ENCODE peak calls at places on chromosomes 2 and 18, in eight cellular contexts. W is nephron progenitor cell, S is BJ, B is Calu3, M is GM12865, Z is mesothelial cell of epicardium, N is sigmoid colon, A is mammary epithelial cell. X is an unnamed sample.

GRCh38 chr2:32910883-32911598 is 35.7 kb upstream of the LTBP1 start:
- DNase-seq in N (no peak), A (no peak), W (no peak), S (no peak), Z (no peak), B (no peak), M (peak; percentile 75), X (no peak)

GRCh38 chr18:50159654-50160046 is 35.3 kb downstream of the MYO5B start:
- DNase-seq in N (no peak), A (no peak), Z (no peak), B (no peak), S (no peak), W (no peak), M (no peak), X (no peak)

GRCh38 chr2:221851531-221852045 is 279.5 kb upstream of the EPHA4 start:
- DNase-seq in N (no peak), S (no peak), M (no peak), A (no peak), Z (no peak), W (no peak), B (no peak), X (no peak)

GRCh38 chr2:221570321-221571107 is 1.6 kb downstream of the EPHA4 start:
- DNase-seq in M (peak; percentile 2), W (peak; percentile 40), B (no peak), Z (no peak), N (no peak), S (no peak), A (peak; percentile 48), X (peak; percentile 55)

GRCh38 chr2:119231975-119232665 is 8.5 kb downstream of the STEAP3 start:
- DNase-seq in N (no peak), A (peak; percentile 61), M (peak; percentile 30), W (no peak), B (no peak), S (no peak), Z (no peak), X (peak; percentile 74)

GRCh38 chr2:38109732-38110181 is 33.8 kb upstream of the CYP1B1 start:
- DNase-seq in S (no peak), N (no peak), W (no peak), Z (no peak), M (no peak), B (peak; percentile 29), A (peak; percentile 68), X (peak; percentile 86)

GRCh38 chr2:177261115-177261779 is 3.3 kb downstream of the NFE2L2 start:
- DNase-seq in N (no peak), M (no peak), Z (no peak), A (no peak), S (no peak), B (no peak), W (no peak), X (no peak)

GRCh38 chr18:56148373-56148772 is 490.0 kb downstream of the TXNL1 start:
- DNase-seq in B (no peak), N (no peak), M (no peak), A (peak; percentile 78), S (peak; percentile 74), W (no peak), Z (no peak), X (peak; percentile 80)

GRCh38 chr2:223549215-223549614 is 52.9 kb downstream of the SCG2 start:
- DNase-seq in N (no peak), M (no peak), A (peak; percentile 97), W (no peak), S (peak; percentile 91), Z (no peak), B (peak; percentile 82), X (peak; percentile 89)

GRCh38 chr2:73886357-73886756 is 6.5 kb upstream of the ACTG2 start:
- DNase-seq in A (no peak), S (no peak), W (no peak), B (no peak), N (no peak), M (no peak), Z (no peak), X (no peak)

GRCh38 chr2:204127238-204127637 is 190.7 kb downstream of the ICOS start:
- DNase-seq in S (no peak), N (no peak), A (no peak), Z (no peak), M (no peak), B (no peak), W (no peak), X (peak; percentile 29)

GRCh38 chr2:168365094-168365621 is 90.9 kb upstream of the CERS6 start:
- DNase-seq in B (no peak), A (no peak), M (no peak), Z (no peak), S (no peak), N (no peak), W (no peak), X (no peak)

GRCh38 chr2:126916744-126917143 is 18.1 kb downstream of the TEX51 start:
- DNase-seq in B (no peak), S (no peak), Z (no peak), N (peak; percentile 34), W (no peak), A (no peak), M (no peak), X (no peak)

GRCh38 chr2:101232770-101233169 is 19.9 kb upstream of the CNOT11 start:
- DNase-seq in W (no peak), N (no peak), M (no peak), B (no peak), Z (no peak), S (no peak), A (peak; percentile 2), X (no peak)

DNA sequence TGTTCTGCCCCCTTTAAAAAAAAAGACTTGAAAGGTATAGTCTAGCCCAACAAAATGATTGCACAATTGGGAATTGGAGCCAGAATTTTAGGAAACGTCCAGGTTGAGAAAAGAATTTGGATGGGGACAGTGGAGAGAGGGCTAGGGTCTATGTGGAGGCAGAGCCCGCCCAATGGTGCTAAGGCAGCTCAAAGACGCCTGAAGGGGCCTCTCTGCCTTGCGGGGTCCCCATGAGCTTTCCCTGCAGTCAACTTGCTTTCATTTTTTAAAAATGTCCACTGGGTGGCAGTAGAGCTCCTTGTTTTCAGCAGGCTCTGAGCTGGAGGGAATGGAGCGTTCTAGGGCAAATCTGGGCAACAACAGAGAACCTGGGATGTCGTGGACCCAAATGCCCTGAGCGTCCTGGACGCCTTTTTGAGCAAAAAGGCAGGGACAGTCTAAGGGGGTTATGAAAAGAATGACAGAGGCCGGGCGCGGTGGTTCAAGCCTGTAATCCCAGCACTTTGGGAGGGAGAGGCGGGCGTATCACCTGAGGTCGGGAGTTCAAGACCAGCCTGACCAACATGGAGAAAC is 40.2 kb upstream of the ITM2C start:
- DNase-seq in Z (no peak), A (peak; percentile 55), W (peak; percentile 66), B (peak; percentile 66), M (peak; percentile 90), S (no peak), N (no peak), X (peak; percentile 82)
- TF ChIP-seq CTCF in Z (peak; percentile 80), A (peak; percentile 49), W (peak; percentile 72), B (peak; percentile 75), M (peak; percentile 58), S (peak; percentile 69), N (peak; percentile 73), X (peak; percentile 64)

DNA sequence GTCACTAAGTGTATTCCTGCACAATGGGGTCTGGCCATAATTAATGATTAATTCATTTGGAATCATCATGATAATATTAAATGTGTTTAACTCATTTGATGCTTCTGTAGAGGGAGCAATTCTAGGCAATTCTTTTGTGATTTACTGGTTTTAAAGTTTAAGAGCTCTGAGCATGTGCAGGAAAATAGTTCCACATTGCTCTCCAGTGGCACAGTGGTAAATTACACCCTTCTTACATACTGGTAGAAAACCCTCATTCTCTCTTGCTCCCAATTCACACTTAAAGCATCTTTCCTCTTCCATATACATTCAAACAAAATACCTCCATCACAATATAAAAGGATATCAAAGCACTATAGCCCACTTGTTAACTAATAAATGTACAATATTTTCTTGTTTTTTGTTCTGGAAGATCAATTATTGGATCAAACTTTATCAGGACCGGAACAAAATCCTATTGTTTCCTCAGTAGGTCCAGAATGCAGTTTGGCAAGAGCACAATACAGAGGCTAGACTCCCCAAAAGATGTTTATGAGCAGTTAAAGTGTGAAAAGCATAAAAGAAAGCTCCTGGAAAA is 844.3 kb downstream of the MBD2 start:
- DNase-seq in A (peak; percentile 14), S (no peak), M (peak; percentile 60), W (peak; percentile 9), N (no peak), Z (no peak), B (peak; percentile 3), X (peak; percentile 52)
- TF ChIP-seq CTCF in A (peak; percentile 51), S (peak; percentile 53), M (peak; percentile 35), W (peak; percentile 59), N (no peak), Z (peak; percentile 43), B (peak; percentile 15), X (peak; percentile 52)

DNA sequence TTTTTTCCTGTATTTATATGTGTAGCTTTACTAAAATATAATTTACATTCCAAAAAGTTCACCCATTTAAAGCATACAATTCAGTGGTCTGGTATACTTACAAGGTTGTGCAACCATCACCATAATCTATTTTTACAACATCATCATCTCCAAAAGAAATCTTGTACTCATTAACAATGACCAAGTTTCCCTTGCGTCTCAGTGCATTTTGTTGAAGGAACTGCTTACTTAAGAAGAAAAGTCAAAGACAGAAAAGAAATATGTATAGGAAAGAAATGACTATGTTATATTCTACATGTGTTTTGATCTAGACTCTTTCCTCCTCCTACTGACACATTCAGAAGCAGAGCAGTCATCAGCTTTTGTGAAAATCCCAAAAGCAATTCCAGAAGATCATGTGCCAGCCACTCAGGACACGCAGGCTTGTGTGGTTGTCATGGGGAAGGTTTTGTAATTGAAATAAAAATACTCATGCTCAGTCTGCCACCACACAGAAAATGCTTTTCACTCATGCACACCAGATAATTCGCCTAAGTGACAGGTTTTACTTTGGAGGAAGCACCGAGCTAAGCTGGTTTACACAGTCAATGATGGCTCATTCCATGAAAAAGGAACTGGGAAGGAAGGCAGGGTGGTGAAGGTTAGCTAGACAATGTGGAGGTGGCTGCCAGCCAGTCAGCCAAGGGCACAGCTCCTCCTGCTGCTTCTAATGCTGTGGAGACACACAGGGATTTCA is 158.5 kb upstream of the REV1 start:
- DNase-seq in N (no peak), S (peak; percentile 66), M (no peak), A (no peak), Z (no peak), B (no peak), W (no peak), X (no peak)
- TF ChIP-seq CTCF in N (no peak), S (peak; percentile 9), M (no peak), A (no peak), Z (no peak), B (no peak), W (no peak), X (no peak)

GRCh38 chr2:179987916-179988315 is 19.2 kb downstream of the CWC22 start:
- DNase-seq in W (no peak), A (no peak), Z (no peak), S (no peak), N (no peak), B (no peak), M (no peak), X (no peak)

GRCh38 chr2:179995735-179996134 is 11.4 kb downstream of the CWC22 start:
- DNase-seq in N (no peak), A (no peak), Z (no peak), M (peak; percentile 48), S (no peak), B (no peak), W (no peak), X (no peak)

GRCh38 chr2:179990676-179991317 is 16.3 kb downstream of the CWC22 start:
- DNase-seq in A (no peak), Z (no peak), B (no peak), M (no peak), N (no peak), S (no peak), W (no peak), X (no peak)

DNA sequence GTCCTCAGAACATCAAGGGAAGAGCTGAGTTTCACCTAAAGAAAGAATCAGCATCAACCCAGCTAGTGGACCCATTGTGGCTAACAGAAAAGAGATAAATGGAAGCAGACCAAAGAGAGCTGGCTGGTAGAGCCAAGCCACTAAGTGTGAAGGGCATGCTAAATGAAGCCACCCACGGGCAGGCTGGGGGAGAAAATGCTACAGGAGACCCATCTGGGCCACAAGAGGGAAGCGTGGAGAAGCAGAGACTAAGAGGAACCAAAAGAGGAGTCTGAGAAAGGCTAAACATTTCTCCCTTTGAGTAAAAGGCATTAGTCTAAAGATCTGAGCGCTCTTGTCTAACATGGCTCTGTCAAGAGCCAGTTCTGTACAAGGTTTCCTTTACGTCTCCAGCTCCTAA is 15.8 kb downstream of the CWC22 start:
- DNase-seq in W (no peak), S (no peak), Z (no peak), N (no peak), B (peak; percentile 16), M (no peak), A (no peak), X (no peak)
- TF ChIP-seq CTCF in W (no peak), S (peak; percentile 33), Z (no peak), N (no peak), B (no peak), M (no peak), A (no peak), X (no peak)

X was measured in epithelial cell of esophagus.